ENCODE peak calls at places on chromosome 4, in eight cellular contexts. D is lung, X is cardiac muscle cell, Z is AG10803, Q is transverse colon, S is heart left ventricle, H is choroid plexus epithelial cell, F is HepG2. P is an unnamed sample.
A peak's percentile ranks its signal among the peaks of the same experiment; 100 is the strongest.

GRCh38 chr4:129087516-129087915 is 5.8 kb downstream of the SCLT1 start:
- DNase-seq in D (no peak), S (no peak), F (peak; percentile 10), H (no peak), Z (no peak), Q (no peak), X (no peak), P (no peak)

GRCh38 chr4:3257691-3258482 is 8.9 kb downstream of the MSANTD1 start:
- DNase-seq in H (peak; percentile 23), S (no peak), F (no peak), Z (peak; percentile 36), Q (peak; percentile 12), D (no peak), X (no peak), P (no peak)

GRCh38 chr4:27692098-27692679 is 831.5 kb downstream of the STIM2 start:
- DNase-seq in S (no peak), Z (peak; percentile 3), H (peak; percentile 63), X (peak; percentile 42), Q (no peak), F (peak; percentile 28), D (no peak), P (peak; percentile 32)

GRCh38 chr4:38670061-38670894 is 6.3 kb downstream of the KLF3 start:
- DNase-seq in Q (no peak), F (no peak), Z (no peak), S (no peak), D (no peak), H (no peak), X (no peak), P (no peak)

GRCh38 chr4:177375971-177376370 is 66.3 kb downstream of the AGA start:
- DNase-seq in S (no peak), Q (no peak), X (no peak), F (no peak), Z (no peak), H (no peak), D (no peak), P (no peak)

GRCh38 chr4:7699040-7699439 is 240.6 kb downstream of the AFAP1 start:
- DNase-seq in S (peak; percentile 63), Q (no peak), F (no peak), H (peak; percentile 74), D (no peak), Z (peak; percentile 95), X (no peak), P (no peak)

GRCh38 chr4:15914291-15914690 is 24.2 kb downstream of the FGFBP1 start:
- DNase-seq in S (no peak), D (no peak), F (no peak), Q (no peak), H (no peak), Z (peak; percentile 11), X (no peak), P (no peak)

GRCh38 chr4:146638801-146639351 is at the start of gene POU4F2:
- DNase-seq in F (no peak), D (no peak), H (peak; percentile 19), S (no peak), X (peak; percentile 65), Q (no peak), Z (peak; percentile 1), P (no peak)

GRCh38 chr4:151475338-151475737 is 66.4 kb downstream of the FHIP1A start:
- DNase-seq in F (no peak), X (no peak), Z (peak; percentile 42), S (no peak), H (no peak), D (peak; percentile 32), Q (no peak), P (no peak)

GRCh38 chr4:86357608-86358007 is 2.2 kb downstream of the MAPK10 start:
- DNase-seq in X (no peak), S (no peak), H (peak; percentile 9), D (no peak), Q (no peak), F (no peak), Z (no peak), P (no peak)
- H3K4me3 ChIP-seq in X (no peak overlapping the region), S (no peak overlapping the region), H (no peak overlapping the region), D (no peak overlapping the region), Q (no peak overlapping the region), F (no peak overlapping the region), Z (no peak overlapping the region), P (no peak overlapping the region)

GRCh38 chr4:183362916-183363542 is 40.8 kb upstream of the CLDN24 start:
- DNase-seq in Z (peak; percentile 20), X (no peak), F (peak; percentile 14), S (no peak), H (peak; percentile 54), D (no peak), Q (no peak), P (no peak)
- TF ChIP-seq CTCF in Z (peak; percentile 16), X (peak; percentile 46), F (peak; percentile 59), S (no peak), H (peak; percentile 55), D (no peak), Q (no peak), P (no peak)

GRCh38 chr4:68373513-68373912 is 23.6 kb upstream of the YTHDC1 start:
- DNase-seq in Q (peak; percentile 59), S (peak; percentile 86), D (peak; percentile 57), Z (peak; percentile 78), F (no peak), X (peak; percentile 89), H (peak; percentile 83), P (no peak)
- H3K4me3 ChIP-seq in Q (no peak overlapping the region), S (peak overlapping the region; percentile 34), D (no peak overlapping the region), Z (peak overlapping the region; percentile 51), F (no peak overlapping the region), X (no peak overlapping the region), H (peak overlapping the region; percentile 36), P (no peak overlapping the region)

DNA sequence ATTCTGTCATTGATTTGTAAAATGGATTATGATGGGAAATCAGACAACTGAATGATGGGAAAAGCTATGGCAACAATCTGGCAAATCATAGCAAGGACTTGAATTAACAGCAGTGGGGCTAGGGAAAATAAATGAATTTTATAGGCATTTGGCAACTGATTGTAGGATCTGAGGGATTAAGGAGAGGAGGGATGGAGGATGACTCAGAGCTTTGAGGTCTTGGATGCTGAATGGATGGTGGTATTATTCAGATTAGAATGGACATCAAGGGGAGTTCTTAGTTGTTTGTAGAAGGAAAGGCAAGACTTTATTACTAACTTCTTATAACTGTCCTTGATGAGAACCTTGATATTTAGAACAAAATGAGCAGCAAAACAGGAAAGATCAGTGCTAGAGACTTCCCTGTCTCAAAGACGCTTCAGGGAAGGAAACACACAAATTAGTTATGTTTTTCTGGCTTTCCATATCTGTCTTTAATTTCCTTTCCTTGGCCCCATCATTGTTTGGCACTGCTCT is 51.4 kb upstream of the HHIP start:
- DNase-seq in Z (no peak), H (no peak), X (no peak), Q (no peak), F (no peak), S (no peak), D (no peak), P (no peak)
- TF ChIP-seq CTCF in Z (no peak), H (no peak), X (no peak), Q (no peak), F (no peak), S (no peak), D (no peak), P (no peak)

DNA sequence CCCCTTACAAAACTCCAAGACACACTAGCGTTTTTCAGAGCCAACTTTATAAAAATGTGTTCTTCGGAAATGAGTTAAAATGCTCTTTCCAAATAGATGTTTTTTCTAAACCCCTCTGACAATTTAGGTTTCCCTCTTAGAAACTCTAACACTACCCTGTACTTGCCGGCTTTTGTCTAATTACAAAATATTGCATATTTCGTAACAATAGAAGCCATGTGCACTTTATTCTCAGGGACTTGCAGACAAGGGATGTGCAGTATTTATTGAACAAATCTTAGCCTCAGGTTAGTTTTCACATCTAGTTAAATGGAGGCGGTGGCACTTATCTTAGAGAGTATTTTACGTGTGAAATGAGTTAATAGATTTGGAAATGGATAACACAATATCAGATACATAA is 547 bp upstream of the PABPC4L start:
- DNase-seq in S (no peak), H (peak; percentile 34), F (no peak), X (no peak), Q (no peak), D (no peak), Z (no peak), P (no peak)
- H3K4me3 ChIP-seq in S (peak overlapping the region; percentile 65), H (no peak overlapping the region), F (no peak overlapping the region), X (no peak overlapping the region), Q (no peak overlapping the region), D (no peak overlapping the region), Z (peak overlapping the region; percentile 44), P (no peak overlapping the region)

GRCh38 chr4:71188951-71189350 is 149.9 kb upstream of the SLC4A4 start:
- DNase-seq in D (no peak), Q (no peak), F (no peak), X (no peak), Z (no peak), H (no peak), S (no peak), P (no peak)

GRCh38 chr4:71187399-71188196 is 151.2 kb upstream of the SLC4A4 start:
- DNase-seq in H (no peak), S (peak; percentile 71), Q (peak; percentile 56), Z (peak; percentile 62), D (peak; percentile 50), F (no peak), X (peak; percentile 36), P (peak; percentile 83)

GRCh38 chr4:71189471-71189870 is 149.3 kb upstream of the SLC4A4 start:
- DNase-seq in H (peak; percentile 52), Z (peak; percentile 57), X (no peak), F (no peak), D (no peak), Q (no peak), S (no peak), P (peak; percentile 69)

GRCh38 chr4:71186566-71187398 is 152.0 kb upstream of the SLC4A4 start:
- DNase-seq in X (peak; percentile 91), F (no peak), H (peak; percentile 37), D (peak; percentile 56), Z (peak; percentile 69), S (peak; percentile 78), Q (peak; percentile 74), P (no peak)

DNA sequence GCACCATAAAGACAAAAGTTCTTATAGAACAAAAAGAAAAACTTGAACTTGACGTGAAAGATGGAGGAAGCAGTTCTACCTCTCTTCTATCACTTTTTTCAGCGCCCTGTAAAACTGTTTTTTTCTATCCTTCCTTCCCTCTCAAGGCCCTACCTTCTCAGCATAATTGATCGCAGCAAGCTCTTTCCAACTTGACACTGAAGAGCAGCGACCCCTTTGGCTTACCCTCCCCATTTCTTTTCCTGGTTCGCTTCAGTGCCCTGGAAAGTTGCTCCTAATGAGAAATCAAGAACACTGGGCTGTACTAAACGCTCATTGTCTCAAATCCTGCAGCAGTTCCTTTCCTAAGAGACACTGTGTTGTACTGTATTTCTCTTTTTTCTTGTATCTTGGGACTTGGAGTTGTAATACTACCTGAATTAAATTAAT is 150.6 kb upstream of the SLC4A4 start:
- DNase-seq in X (peak; percentile 53), D (no peak), F (no peak), H (no peak), S (no peak), Z (no peak), Q (no peak), P (no peak)
- TF ChIP-seq CTCF in X (peak; percentile 6), D (no peak), F (no peak), H (no peak), S (no peak), Z (no peak), Q (no peak), P (no peak)